ENCODE peak calls at places on chromosomes 12 and 14, in four cellular contexts. One of them, this sample, is unnamed.

GRCh38 chr14:92914087-92914656 is 8.8 kb upstream of the CHGA start:
- DNase-seq in HCT116: no peak
- DNase-seq in body of pancreas: peak; percentile 57
- DNase-seq in Peyer's patch: no peak
- DNase-seq in this sample: no peak

GRCh38 chr12:50222275-50222783 is 55.2 kb upstream of the CERS5 start:
- DNase-seq in HCT116: peak; percentile 52
- DNase-seq in body of pancreas: peak; percentile 25
- DNase-seq in Peyer's patch: peak; percentile 58
- DNase-seq in this sample: peak; percentile 62

GRCh38 chr12:66247741-66248140 is 54.6 kb upstream of the HELB start:
- DNase-seq in HCT116: no peak
- DNase-seq in body of pancreas: no peak
- DNase-seq in Peyer's patch: no peak
- DNase-seq in this sample: no peak

GRCh38 chr12:26156201-26156871 is 31.5 kb upstream of the BHLHE41 start:
- DNase-seq in HCT116: no peak
- DNase-seq in body of pancreas: no peak
- DNase-seq in Peyer's patch: peak; percentile 75
- DNase-seq in this sample: no peak

GRCh38 chr12:109305547-109305946 is 3.5 kb downstream of the FOXN4 start:
- DNase-seq in HCT116: no peak
- DNase-seq in body of pancreas: no peak
- DNase-seq in Peyer's patch: no peak
- DNase-seq in this sample: no peak

GRCh38 chr12:76455582-76456345 is 103.8 kb downstream of the OSBPL8 start:
- DNase-seq in HCT116: peak; percentile 90
- DNase-seq in body of pancreas: no peak
- DNase-seq in Peyer's patch: peak; percentile 61
- DNase-seq in this sample: no peak

GRCh38 chr12:14970467-14970866 is 2.4 kb upstream of the PDE6H start:
- DNase-seq in HCT116: no peak
- DNase-seq in body of pancreas: no peak
- DNase-seq in Peyer's patch: no peak
- DNase-seq in this sample: no peak

GRCh38 chr14:91284146-91284790 is 39.8 kb upstream of the GPR68 start:
- DNase-seq in HCT116: no peak
- DNase-seq in body of pancreas: no peak
- DNase-seq in Peyer's patch: no peak
- DNase-seq in this sample: peak; percentile 44

GRCh38 chr12:124422570-124423523 is 128.0 kb downstream of the RFLNA start:
- DNase-seq in HCT116: peak; percentile 84
- DNase-seq in body of pancreas: peak; percentile 84
- DNase-seq in Peyer's patch: peak; percentile 90
- DNase-seq in this sample: peak; percentile 94

GRCh38 chr12:12305568-12306300 is 38.9 kb upstream of the LRP6 start:
- DNase-seq in HCT116: no peak
- DNase-seq in body of pancreas: no peak
- DNase-seq in Peyer's patch: no peak
- DNase-seq in this sample: no peak

GRCh38 chr14:56299306-56299984 is 181.2 kb downstream of the PELI2 start:
- DNase-seq in HCT116: no peak
- DNase-seq in body of pancreas: no peak
- DNase-seq in Peyer's patch: no peak
- DNase-seq in this sample: no peak

GRCh38 chr12:84856156-84856900 is 56.3 kb downstream of the SLC6A15 start:
- DNase-seq in HCT116: no peak
- DNase-seq in body of pancreas: no peak
- DNase-seq in Peyer's patch: no peak
- DNase-seq in this sample: no peak

GRCh38 chr14:74207943-74208342 is 31.3 kb upstream of the VSX2 start:
- DNase-seq in HCT116: peak; percentile 16
- DNase-seq in body of pancreas: no peak
- DNase-seq in Peyer's patch: no peak
- DNase-seq in this sample: no peak

GRCh38 chr12:131910302-131911110 is 16.1 kb downstream of the ULK1 start:
- DNase-seq in HCT116: no peak
- DNase-seq in body of pancreas: no peak
- DNase-seq in Peyer's patch: no peak
- DNase-seq in this sample: no peak

GRCh38 chr12:57816855-57817151 is 1.7 kb downstream of the AVIL start:
- DNase-seq in HCT116: no peak
- DNase-seq in body of pancreas: no peak
- DNase-seq in Peyer's patch: no peak
- DNase-seq in this sample: peak; percentile 67

GRCh38 chr12:66321433-66321832 is 19.1 kb downstream of the HELB start:
- DNase-seq in HCT116: no peak
- DNase-seq in body of pancreas: no peak
- DNase-seq in Peyer's patch: no peak
- DNase-seq in this sample: no peak

GRCh38 chr14:99232406-99233214 is 39.4 kb downstream of the BCL11B start:
- DNase-seq in HCT116: no peak
- DNase-seq in body of pancreas: no peak
- DNase-seq in Peyer's patch: no peak
- DNase-seq in this sample: no peak

GRCh38 chr12:125100551-125101434 is 35.6 kb downstream of the AACS start:
- DNase-seq in HCT116: no peak
- DNase-seq in body of pancreas: peak; percentile 23
- DNase-seq in Peyer's patch: no peak
- DNase-seq in this sample: no peak

GRCh38 chr12:114666746-114667668 is 17.0 kb downstream of the TBX3 start:
- DNase-seq in HCT116: no peak
- DNase-seq in body of pancreas: no peak
- DNase-seq in Peyer's patch: no peak
- DNase-seq in this sample: no peak

GRCh38 chr14:64363265-64363840 is 24.8 kb upstream of the MTHFD1 start:
- DNase-seq in HCT116: no peak
- DNase-seq in body of pancreas: no peak
- DNase-seq in Peyer's patch: no peak
- DNase-seq in this sample: no peak

GRCh38 chr12:108173160-108173559 is 44.1 kb downstream of the WSCD2 start:
- DNase-seq in HCT116: no peak
- DNase-seq in body of pancreas: no peak
- DNase-seq in Peyer's patch: no peak
- DNase-seq in this sample: no peak

GRCh38 chr14:99575043-99576023 is 28.7 kb downstream of the CCDC85C start:
- DNase-seq in HCT116: no peak
- DNase-seq in body of pancreas: peak; percentile 77
- DNase-seq in Peyer's patch: peak; percentile 93
- DNase-seq in this sample: no peak

GRCh38 chr14:97180304-97181200 is 383.4 kb downstream of the VRK1 start:
- DNase-seq in HCT116: peak; percentile 88
- DNase-seq in body of pancreas: no peak
- DNase-seq in Peyer's patch: no peak
- DNase-seq in this sample: no peak

GRCh38 chr12:104410326-104410725 is 46.4 kb upstream of the CHST11 start:
- DNase-seq in HCT116: no peak
- DNase-seq in body of pancreas: no peak
- DNase-seq in Peyer's patch: no peak
- DNase-seq in this sample: no peak

GRCh38 chr14:88129306-88130056 is 124.5 kb downstream of the GPR65 start:
- DNase-seq in HCT116: no peak
- DNase-seq in body of pancreas: no peak
- DNase-seq in Peyer's patch: no peak
- DNase-seq in this sample: no peak

GRCh38 chr12:57864811-57865751 is 18.6 kb upstream of the CTDSP2 start:
- DNase-seq in HCT116: peak; percentile 32
- DNase-seq in body of pancreas: peak; percentile 73
- DNase-seq in Peyer's patch: peak; percentile 81
- DNase-seq in this sample: peak; percentile 88

GRCh38 chr12:100554608-100555077 is 18.8 kb upstream of the GAS2L3 start:
- DNase-seq in HCT116: peak; percentile 86
- DNase-seq in body of pancreas: no peak
- DNase-seq in Peyer's patch: no peak
- DNase-seq in this sample: no peak

GRCh38 chr14:55127491-55127951 is 1.5 kb upstream of the LGALS3 start:
- DNase-seq in HCT116: no peak
- DNase-seq in body of pancreas: no peak
- DNase-seq in Peyer's patch: peak; percentile 75
- DNase-seq in this sample: no peak

GRCh38 chr12:9719835-9720234 is 13.1 kb downstream of the CLECL1 start:
- DNase-seq in HCT116: no peak
- DNase-seq in body of pancreas: no peak
- DNase-seq in Peyer's patch: no peak
- DNase-seq in this sample: no peak

GRCh38 chr12:565589-566105 is 97.6 kb downstream of the NINJ2 start:
- DNase-seq in HCT116: no peak
- DNase-seq in body of pancreas: no peak
- DNase-seq in Peyer's patch: no peak
- DNase-seq in this sample: no peak

GRCh38 chr12:59453461-59453860 is 142.4 kb upstream of the SLC16A7 start:
- DNase-seq in HCT116: no peak
- DNase-seq in body of pancreas: no peak
- DNase-seq in Peyer's patch: no peak
- DNase-seq in this sample: no peak

GRCh38 chr12:113777751-113778150 is 188.4 kb downstream of the RBM19 start:
- DNase-seq in HCT116: no peak
- DNase-seq in body of pancreas: no peak
- DNase-seq in Peyer's patch: no peak
- DNase-seq in this sample: no peak

DNA sequence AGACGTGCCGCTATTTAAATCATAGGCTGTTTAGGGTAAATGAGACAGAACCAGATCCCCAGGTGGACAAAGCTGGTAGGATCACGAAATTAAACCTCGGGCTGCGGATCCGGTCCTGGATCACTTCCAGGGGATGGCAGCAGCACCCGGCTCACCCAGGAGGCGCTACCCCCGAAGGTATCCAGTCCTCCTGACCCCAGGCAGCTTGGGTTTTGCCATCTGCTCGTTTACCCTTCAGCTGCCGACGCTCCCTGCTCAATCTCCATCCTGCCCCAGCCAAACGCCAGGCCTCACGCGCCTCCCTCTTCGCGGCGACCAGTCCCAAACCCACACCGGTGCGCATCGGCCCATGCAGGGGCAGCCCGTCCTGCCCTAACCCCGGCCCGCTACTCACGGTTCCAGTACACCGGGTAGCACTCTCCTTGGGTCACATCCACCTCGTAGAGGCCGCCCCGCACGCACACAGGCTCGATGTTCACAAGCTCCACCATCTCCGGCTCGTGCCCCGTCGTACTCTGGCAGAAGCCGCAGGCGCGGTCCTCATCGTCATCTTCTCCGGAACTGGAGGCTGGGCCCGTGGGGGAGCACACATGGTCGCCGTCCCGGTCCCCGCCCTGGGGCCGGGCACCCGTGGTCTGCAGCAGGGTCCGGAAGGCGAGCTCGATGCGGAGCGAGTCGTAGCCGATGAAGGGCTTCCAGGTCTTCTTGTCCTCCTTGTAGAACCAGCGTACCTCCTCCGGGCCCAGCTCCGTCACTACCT is 1.1 kb downstream of the DDHD1 start:
- DNase-seq in HCT116: peak; percentile 34
- DNase-seq in body of pancreas: peak; percentile 73
- DNase-seq in Peyer's patch: peak; percentile 82
- DNase-seq in this sample: peak; percentile 57
- TF ChIP-seq CTCF in HCT116: peak; percentile 8
- TF ChIP-seq CTCF in body of pancreas: peak; percentile 35
- TF ChIP-seq CTCF in Peyer's patch: peak; percentile 12
- TF ChIP-seq CTCF in this sample: peak; percentile 7

GRCh38 chr14:37172936-37173613 is 669 bp upstream of the SLC25A21 start:
- DNase-seq in HCT116: no peak
- DNase-seq in body of pancreas: no peak
- DNase-seq in Peyer's patch: no peak
- DNase-seq in this sample: no peak

GRCh38 chr14:37170993-37171392 is 1.4 kb downstream of the SLC25A21 start:
- DNase-seq in HCT116: no peak
- DNase-seq in body of pancreas: no peak
- DNase-seq in Peyer's patch: no peak
- DNase-seq in this sample: no peak

GRCh38 chr14:37171678-37172023 is 755 bp downstream of the SLC25A21 start:
- DNase-seq in HCT116: no peak
- DNase-seq in body of pancreas: no peak
- DNase-seq in Peyer's patch: no peak
- DNase-seq in this sample: no peak

GRCh38 chr14:37170237-37170636 is 2.2 kb downstream of the SLC25A21 start:
- DNase-seq in HCT116: no peak
- DNase-seq in body of pancreas: no peak
- DNase-seq in Peyer's patch: no peak
- DNase-seq in this sample: no peak

GRCh38 chr14:37172024-37172869 is at the start of gene SLC25A21:
- DNase-seq in HCT116: peak; percentile 71
- DNase-seq in body of pancreas: peak; percentile 86
- DNase-seq in Peyer's patch: peak; percentile 74
- DNase-seq in this sample: peak; percentile 78
- H3K4me3 ChIP-seq in HCT116: peak within 1 kb of the TSS; percentile 88
- H3K4me3 ChIP-seq in body of pancreas: peak within 1 kb of the TSS; percentile 44
- H3K4me3 ChIP-seq in Peyer's patch: peak within 1 kb of the TSS; percentile 33
- H3K4me3 ChIP-seq in this sample: peak within 1 kb of the TSS; percentile 83

GRCh38 chr14:96038920-96039632 is at the start of gene C14orf132:
- DNase-seq in HCT116: peak; percentile 18
- DNase-seq in body of pancreas: peak; percentile 76
- DNase-seq in Peyer's patch: peak; percentile 70
- DNase-seq in this sample: peak; percentile 60
- TF ChIP-seq POLR2A in HCT116: peak; percentile 49
- TF ChIP-seq POLR2A in body of pancreas: no peak
- TF ChIP-seq POLR2A in Peyer's patch: no peak
- TF ChIP-seq POLR2A in this sample: no peak

DNA sequence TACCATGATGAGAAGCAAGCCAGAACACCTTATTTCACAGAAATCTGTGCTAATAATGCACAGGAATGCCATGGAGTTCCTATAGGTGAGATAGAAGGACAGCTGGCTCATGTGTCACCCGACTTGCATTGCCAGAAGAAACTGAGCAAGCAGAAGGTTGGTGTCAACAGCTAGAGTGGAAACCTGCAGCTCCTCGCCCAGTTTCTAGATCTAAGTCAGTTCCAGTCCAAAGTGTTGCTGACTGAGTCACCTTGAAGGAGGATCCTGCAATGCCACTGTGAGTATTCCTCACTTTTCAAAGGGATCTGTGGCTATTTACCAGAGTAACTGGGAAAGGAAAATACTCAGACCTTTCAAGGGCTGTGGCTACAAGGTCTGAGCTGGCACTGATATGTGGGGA is 17.1 kb downstream of the CDKL1 start:
- DNase-seq in HCT116: no peak
- DNase-seq in body of pancreas: no peak
- DNase-seq in Peyer's patch: no peak
- DNase-seq in this sample: no peak
- TF ChIP-seq CTCF in HCT116: no peak
- TF ChIP-seq CTCF in body of pancreas: no peak
- TF ChIP-seq CTCF in Peyer's patch: no peak
- TF ChIP-seq CTCF in this sample: no peak

This sample was measured in heart left ventricle.